ENCODE peak calls at places on chromosomes 16 and 17, in eight cellular contexts. One of them, this sample, is unnamed.

GRCh38 chr16:71746442-71747046 is 22.0 kb upstream of the PHLPP2 start:
- DNase-seq in body of pancreas: no peak
- DNase-seq in OCI-LY7: peak; percentile 64
- DNase-seq in kidney: no peak
- DNase-seq in epithelial cell of proximal tubule: no peak
- DNase-seq in cardiac muscle cell: peak; percentile 61
- DNase-seq in CD4-positive, CD25-positive, alpha-beta regulatory T cell: peak; percentile 9
- DNase-seq in Peyer's patch: no peak
- DNase-seq in this sample: peak; percentile 42

GRCh38 chr17:3505008-3505407 is 29.2 kb downstream of the ASPA start:
- DNase-seq in body of pancreas: no peak
- DNase-seq in OCI-LY7: no peak
- DNase-seq in kidney: no peak
- DNase-seq in epithelial cell of proximal tubule: no peak
- DNase-seq in cardiac muscle cell: no peak
- DNase-seq in CD4-positive, CD25-positive, alpha-beta regulatory T cell: no peak
- DNase-seq in Peyer's patch: no peak
- DNase-seq in this sample: no peak

GRCh38 chr16:79751785-79752184 is 151.2 kb upstream of the MAF start:
- DNase-seq in body of pancreas: peak; percentile 16
- DNase-seq in OCI-LY7: no peak
- DNase-seq in kidney: no peak
- DNase-seq in epithelial cell of proximal tubule: no peak
- DNase-seq in cardiac muscle cell: peak; percentile 65
- DNase-seq in CD4-positive, CD25-positive, alpha-beta regulatory T cell: no peak
- DNase-seq in Peyer's patch: no peak
- DNase-seq in this sample: no peak

GRCh38 chr17:81491193-81491592 is 21.4 kb downstream of the ACTG1 start:
- DNase-seq in body of pancreas: no peak
- DNase-seq in OCI-LY7: no peak
- DNase-seq in kidney: no peak
- DNase-seq in epithelial cell of proximal tubule: no peak
- DNase-seq in cardiac muscle cell: no peak
- DNase-seq in CD4-positive, CD25-positive, alpha-beta regulatory T cell: no peak
- DNase-seq in Peyer's patch: peak; percentile 75
- DNase-seq in this sample: no peak

GRCh38 chr17:82020874-82021727 is 1.6 kb downstream of the CENPX start:
- DNase-seq in body of pancreas: peak; percentile 81
- DNase-seq in OCI-LY7: peak; percentile 82
- DNase-seq in kidney: no peak
- DNase-seq in epithelial cell of proximal tubule: peak; percentile 22
- DNase-seq in cardiac muscle cell: peak; percentile 82
- DNase-seq in CD4-positive, CD25-positive, alpha-beta regulatory T cell: no peak
- DNase-seq in Peyer's patch: peak; percentile 84
- DNase-seq in this sample: peak; percentile 47

GRCh38 chr16:54934536-54935410 is 4.1 kb downstream of the IRX5 start:
- DNase-seq in body of pancreas: no peak
- DNase-seq in OCI-LY7: no peak
- DNase-seq in kidney: peak; percentile 79
- DNase-seq in epithelial cell of proximal tubule: no peak
- DNase-seq in cardiac muscle cell: no peak
- DNase-seq in CD4-positive, CD25-positive, alpha-beta regulatory T cell: no peak
- DNase-seq in Peyer's patch: no peak
- DNase-seq in this sample: no peak

GRCh38 chr17:49681336-49681735 is 3.4 kb upstream of the SPOP start:
- DNase-seq in body of pancreas: no peak
- DNase-seq in OCI-LY7: no peak
- DNase-seq in kidney: no peak
- DNase-seq in epithelial cell of proximal tubule: no peak
- DNase-seq in cardiac muscle cell: no peak
- DNase-seq in CD4-positive, CD25-positive, alpha-beta regulatory T cell: no peak
- DNase-seq in Peyer's patch: no peak
- DNase-seq in this sample: no peak

GRCh38 chr17:17205368-17206148 is 575 bp downstream of the PLD6 start:
- DNase-seq in body of pancreas: peak; percentile 75
- DNase-seq in OCI-LY7: no peak
- DNase-seq in kidney: peak; percentile 90
- DNase-seq in epithelial cell of proximal tubule: no peak
- DNase-seq in cardiac muscle cell: peak; percentile 27
- DNase-seq in CD4-positive, CD25-positive, alpha-beta regulatory T cell: peak; percentile 35
- DNase-seq in Peyer's patch: peak; percentile 67
- DNase-seq in this sample: no peak

GRCh38 chr17:35799942-35800341 is 4.5 kb upstream of the MMP28 start:
- DNase-seq in body of pancreas: peak; percentile 85
- DNase-seq in OCI-LY7: no peak
- DNase-seq in kidney: no peak
- DNase-seq in epithelial cell of proximal tubule: no peak
- DNase-seq in cardiac muscle cell: peak; percentile 80
- DNase-seq in CD4-positive, CD25-positive, alpha-beta regulatory T cell: no peak
- DNase-seq in Peyer's patch: no peak
- DNase-seq in this sample: no peak

GRCh38 chr17:29778936-29779811 is 150.9 kb downstream of the SSH2 start:
- DNase-seq in body of pancreas: peak; percentile 60
- DNase-seq in OCI-LY7: peak; percentile 79
- DNase-seq in kidney: peak; percentile 74
- DNase-seq in epithelial cell of proximal tubule: no peak
- DNase-seq in cardiac muscle cell: peak; percentile 75
- DNase-seq in CD4-positive, CD25-positive, alpha-beta regulatory T cell: peak; percentile 62
- DNase-seq in Peyer's patch: peak; percentile 67
- DNase-seq in this sample: peak; percentile 76

GRCh38 chr16:89193021-89193575 is 7.2 kb downstream of the SLC22A31 start:
- DNase-seq in body of pancreas: peak; percentile 87
- DNase-seq in OCI-LY7: peak; percentile 72
- DNase-seq in kidney: peak; percentile 95
- DNase-seq in epithelial cell of proximal tubule: no peak
- DNase-seq in cardiac muscle cell: peak; percentile 95
- DNase-seq in CD4-positive, CD25-positive, alpha-beta regulatory T cell: peak; percentile 48
- DNase-seq in Peyer's patch: peak; percentile 53
- DNase-seq in this sample: peak; percentile 89

GRCh38 chr16:10868562-10869469 is 8.2 kb upstream of the CIITA start:
- DNase-seq in body of pancreas: peak; percentile 24
- DNase-seq in OCI-LY7: peak; percentile 94
- DNase-seq in kidney: peak; percentile 84
- DNase-seq in epithelial cell of proximal tubule: no peak
- DNase-seq in cardiac muscle cell: no peak
- DNase-seq in CD4-positive, CD25-positive, alpha-beta regulatory T cell: no peak
- DNase-seq in Peyer's patch: no peak
- DNase-seq in this sample: no peak

GRCh38 chr17:48052956-48053757 is 5.0 kb downstream of the NFE2L1 start:
- DNase-seq in body of pancreas: peak; percentile 75
- DNase-seq in OCI-LY7: no peak
- DNase-seq in kidney: peak; percentile 93
- DNase-seq in epithelial cell of proximal tubule: no peak
- DNase-seq in cardiac muscle cell: peak; percentile 62
- DNase-seq in CD4-positive, CD25-positive, alpha-beta regulatory T cell: no peak
- DNase-seq in Peyer's patch: no peak
- DNase-seq in this sample: no peak

GRCh38 chr17:21352221-21352980 is 23.8 kb upstream of the KCNJ12 start:
- DNase-seq in body of pancreas: no peak
- DNase-seq in OCI-LY7: no peak
- DNase-seq in kidney: peak; percentile 45
- DNase-seq in epithelial cell of proximal tubule: no peak
- DNase-seq in cardiac muscle cell: no peak
- DNase-seq in CD4-positive, CD25-positive, alpha-beta regulatory T cell: no peak
- DNase-seq in Peyer's patch: peak; percentile 19
- DNase-seq in this sample: no peak

GRCh38 chr17:7307686-7308624 is 527 bp downstream of the EIF5A start:
- DNase-seq in body of pancreas: peak; percentile 47
- DNase-seq in OCI-LY7: peak; percentile 69
- DNase-seq in kidney: peak; percentile 92
- DNase-seq in epithelial cell of proximal tubule: no peak
- DNase-seq in cardiac muscle cell: peak; percentile 56
- DNase-seq in CD4-positive, CD25-positive, alpha-beta regulatory T cell: peak; percentile 61
- DNase-seq in Peyer's patch: peak; percentile 79
- DNase-seq in this sample: no peak

GRCh38 chr17:79005063-79005861 is 4.3 kb downstream of the CANT1 start:
- DNase-seq in body of pancreas: peak; percentile 78
- DNase-seq in OCI-LY7: no peak
- DNase-seq in kidney: peak; percentile 77
- DNase-seq in epithelial cell of proximal tubule: no peak
- DNase-seq in cardiac muscle cell: no peak
- DNase-seq in CD4-positive, CD25-positive, alpha-beta regulatory T cell: no peak
- DNase-seq in Peyer's patch: peak; percentile 88
- DNase-seq in this sample: peak; percentile 87
- H3K4me3 ChIP-seq in body of pancreas: no peak overlapping the region
- H3K4me3 ChIP-seq in OCI-LY7: no peak overlapping the region
- H3K4me3 ChIP-seq in kidney: no peak overlapping the region
- H3K4me3 ChIP-seq in epithelial cell of proximal tubule: no peak overlapping the region
- H3K4me3 ChIP-seq in cardiac muscle cell: no peak overlapping the region
- H3K4me3 ChIP-seq in CD4-positive, CD25-positive, alpha-beta regulatory T cell: no peak overlapping the region
- H3K4me3 ChIP-seq in Peyer's patch: no peak overlapping the region
- H3K4me3 ChIP-seq in this sample: peak overlapping the region; percentile 36

GRCh38 chr17:73646409-73647305 is 2.4 kb upstream of the SDK2 start:
- DNase-seq in body of pancreas: no peak
- DNase-seq in OCI-LY7: peak; percentile 69
- DNase-seq in kidney: no peak
- DNase-seq in epithelial cell of proximal tubule: no peak
- DNase-seq in cardiac muscle cell: peak; percentile 4
- DNase-seq in CD4-positive, CD25-positive, alpha-beta regulatory T cell: no peak
- DNase-seq in Peyer's patch: no peak
- DNase-seq in this sample: no peak

GRCh38 chr17:73644145-73645049 is at the start of gene SDK2:
- DNase-seq in body of pancreas: no peak
- DNase-seq in OCI-LY7: no peak
- DNase-seq in kidney: peak; percentile 76
- DNase-seq in epithelial cell of proximal tubule: no peak
- DNase-seq in cardiac muscle cell: peak; percentile 5
- DNase-seq in CD4-positive, CD25-positive, alpha-beta regulatory T cell: no peak
- DNase-seq in Peyer's patch: peak; percentile 49
- DNase-seq in this sample: no peak

GRCh38 chr17:73643846-73644144 is 450 bp downstream of the SDK2 start:
- DNase-seq in body of pancreas: no peak
- DNase-seq in OCI-LY7: no peak
- DNase-seq in kidney: no peak
- DNase-seq in epithelial cell of proximal tubule: no peak
- DNase-seq in cardiac muscle cell: no peak
- DNase-seq in CD4-positive, CD25-positive, alpha-beta regulatory T cell: no peak
- DNase-seq in Peyer's patch: no peak
- DNase-seq in this sample: no peak

GRCh38 chr17:73643012-73643845 is 1.0 kb downstream of the SDK2 start:
- DNase-seq in body of pancreas: no peak
- DNase-seq in OCI-LY7: no peak
- DNase-seq in kidney: peak; percentile 79
- DNase-seq in epithelial cell of proximal tubule: no peak
- DNase-seq in cardiac muscle cell: peak; percentile 6
- DNase-seq in CD4-positive, CD25-positive, alpha-beta regulatory T cell: no peak
- DNase-seq in Peyer's patch: peak; percentile 63
- DNase-seq in this sample: no peak

DNA sequence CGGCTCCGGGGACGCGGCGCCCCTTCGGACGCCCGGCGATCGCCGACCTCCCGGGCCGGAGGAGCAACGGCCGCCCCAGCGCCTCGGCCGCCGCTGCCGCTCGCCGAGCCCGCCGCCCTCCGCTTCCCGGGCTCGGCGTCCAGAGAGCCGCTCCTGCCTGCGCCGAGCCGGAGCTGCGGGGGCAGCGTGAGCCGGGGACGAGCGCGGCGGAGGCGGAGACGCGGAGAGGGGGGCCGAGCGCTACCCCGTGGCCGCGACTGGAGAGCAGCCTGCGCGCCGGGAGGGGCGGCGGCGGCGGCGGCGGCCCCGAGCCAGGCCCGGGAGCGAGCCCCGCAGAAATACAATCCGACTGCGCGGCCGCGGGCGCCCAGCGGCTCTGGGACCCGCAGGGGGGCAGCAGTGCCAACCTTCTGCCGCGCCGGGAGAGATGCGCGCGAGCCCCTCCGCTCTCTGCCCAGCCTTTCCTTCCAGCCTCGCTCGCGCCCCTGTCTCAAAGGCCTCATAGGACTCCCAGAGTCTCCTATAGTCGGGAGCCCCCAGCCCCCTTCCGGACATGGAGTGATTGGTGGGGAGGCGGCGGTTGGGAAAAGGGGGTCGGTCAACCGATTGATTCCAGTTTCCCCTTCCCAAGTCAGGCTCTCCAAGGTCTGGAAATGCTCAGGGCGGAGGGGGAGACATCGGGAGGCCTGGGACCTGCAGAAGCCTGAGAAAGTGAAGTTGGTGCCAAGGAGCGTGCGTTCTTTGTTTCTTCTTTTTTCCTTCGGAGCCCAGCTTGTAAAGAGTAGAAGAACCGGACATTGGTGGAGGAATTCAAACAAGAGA is 1.0 kb upstream of the SDK2 start:
- DNase-seq in body of pancreas: no peak
- DNase-seq in OCI-LY7: peak; percentile 50
- DNase-seq in kidney: peak; percentile 84
- DNase-seq in epithelial cell of proximal tubule: no peak
- DNase-seq in cardiac muscle cell: peak; percentile 57
- DNase-seq in CD4-positive, CD25-positive, alpha-beta regulatory T cell: no peak
- DNase-seq in Peyer's patch: peak; percentile 53
- DNase-seq in this sample: no peak
- H3K4me3 ChIP-seq in body of pancreas: no peak overlapping the region
- H3K4me3 ChIP-seq in OCI-LY7: peak overlapping the region; percentile 33
- H3K4me3 ChIP-seq in kidney: no peak overlapping the region
- H3K4me3 ChIP-seq in epithelial cell of proximal tubule: no peak overlapping the region
- H3K4me3 ChIP-seq in cardiac muscle cell: peak overlapping the region; percentile 80
- H3K4me3 ChIP-seq in CD4-positive, CD25-positive, alpha-beta regulatory T cell: no peak overlapping the region
- H3K4me3 ChIP-seq in Peyer's patch: peak overlapping the region; percentile 44
- H3K4me3 ChIP-seq in this sample: no peak overlapping the region

GRCh38 chr16:68973611-68974120 is 130.3 kb downstream of the TANGO6 start:
- DNase-seq in body of pancreas: no peak
- DNase-seq in OCI-LY7: no peak
- DNase-seq in kidney: no peak
- DNase-seq in epithelial cell of proximal tubule: no peak
- DNase-seq in cardiac muscle cell: no peak
- DNase-seq in CD4-positive, CD25-positive, alpha-beta regulatory T cell: no peak
- DNase-seq in Peyer's patch: no peak
- DNase-seq in this sample: no peak
- H3K4me3 ChIP-seq in body of pancreas: no peak overlapping the region
- H3K4me3 ChIP-seq in OCI-LY7: no peak overlapping the region
- H3K4me3 ChIP-seq in kidney: no peak overlapping the region
- H3K4me3 ChIP-seq in epithelial cell of proximal tubule: no peak overlapping the region
- H3K4me3 ChIP-seq in cardiac muscle cell: no peak overlapping the region
- H3K4me3 ChIP-seq in CD4-positive, CD25-positive, alpha-beta regulatory T cell: no peak overlapping the region
- H3K4me3 ChIP-seq in Peyer's patch: no peak overlapping the region
- H3K4me3 ChIP-seq in this sample: no peak overlapping the region

DNA sequence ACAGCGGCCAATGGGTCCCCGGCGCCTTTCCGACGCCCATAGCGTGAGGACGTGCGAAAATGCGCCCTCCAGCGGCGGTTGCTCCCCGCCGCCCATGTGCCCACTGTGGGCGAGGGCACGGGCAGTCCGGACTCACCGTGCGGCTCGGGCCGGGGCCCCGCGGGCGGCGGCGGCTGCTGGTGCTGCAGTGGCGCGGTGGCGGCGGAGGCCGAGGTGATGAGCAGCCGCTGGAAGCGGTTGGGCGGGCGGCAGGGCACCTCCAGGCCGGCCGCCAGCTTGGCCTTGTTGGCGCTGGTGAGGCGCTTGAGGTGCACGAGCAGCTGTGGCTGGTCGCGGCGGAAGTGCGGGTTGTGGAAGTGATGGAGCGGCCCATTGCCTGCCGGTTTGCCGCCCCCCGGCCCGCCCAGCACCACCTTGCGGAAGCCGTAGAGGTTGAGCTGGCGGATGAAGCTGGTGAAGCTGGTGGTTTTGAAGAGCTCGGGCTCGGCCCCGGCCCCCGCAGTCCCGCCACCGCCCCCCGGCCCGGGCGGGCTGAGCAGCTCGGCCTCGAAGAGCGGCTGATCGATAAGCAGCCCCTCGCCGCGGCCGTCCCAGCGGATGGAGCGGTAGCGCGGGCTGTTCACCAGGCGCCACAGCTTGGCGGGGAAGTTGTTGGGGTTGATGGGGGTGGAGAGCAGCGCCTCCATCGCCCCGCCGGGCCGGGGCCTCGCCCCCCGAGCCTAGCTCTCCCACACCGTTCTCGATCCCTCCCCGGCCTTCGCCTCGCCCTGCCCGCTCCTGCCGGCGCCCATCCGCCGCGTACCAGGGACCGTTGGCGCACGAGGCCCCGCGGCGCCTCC is at the start of gene HSF5:
- DNase-seq in body of pancreas: no peak
- DNase-seq in OCI-LY7: no peak
- DNase-seq in kidney: peak; percentile 84
- DNase-seq in epithelial cell of proximal tubule: no peak
- DNase-seq in cardiac muscle cell: peak; percentile 47
- DNase-seq in CD4-positive, CD25-positive, alpha-beta regulatory T cell: peak; percentile 65
- DNase-seq in Peyer's patch: no peak
- DNase-seq in this sample: no peak
- H3K4me3 ChIP-seq in body of pancreas: no peak within 1 kb of the TSS
- H3K4me3 ChIP-seq in OCI-LY7: no peak within 1 kb of the TSS
- H3K4me3 ChIP-seq in kidney: no peak within 1 kb of the TSS
- H3K4me3 ChIP-seq in epithelial cell of proximal tubule: no peak within 1 kb of the TSS
- H3K4me3 ChIP-seq in cardiac muscle cell: no peak within 1 kb of the TSS
- H3K4me3 ChIP-seq in CD4-positive, CD25-positive, alpha-beta regulatory T cell: peak within 1 kb of the TSS; percentile 37
- H3K4me3 ChIP-seq in Peyer's patch: peak within 1 kb of the TSS; percentile 18
- H3K4me3 ChIP-seq in this sample: no peak within 1 kb of the TSS

This sample was measured in Jurkat, Clone E6-1.